ENCODE peak calls at places on chromosomes 16 and 17, in nine cellular contexts. N is HT1080; D is GM04504; O is CD8-positive, alpha-beta memory T cell; U is NCI-H2081; K is occipital lobe; A is epithelial cell of proximal tubule; S is AG09319; G is activated CD4-positive, alpha-beta T cell treated with anti-CD3 and anti-CD28 coated beads, Interleukin-2, amount 50 U/mL, for 1 hour. V is an unnamed sample.
A peak's percentile ranks its signal among the peaks of the same experiment; 100 is the strongest.

GRCh38 chr17:64732336-64733006 is 70.4 kb upstream of the SMURF2 start:
- DNase-seq in N (peak; percentile 88), D (peak; percentile 78), O (no peak), U (no peak), K (no peak), A (no peak), S (peak; percentile 93), G (no peak), V (no peak)

GRCh38 chr17:72122336-72122667 is 1.5 kb downstream of the SOX9 start:
- DNase-seq in N (no peak), D (no peak), O (no peak), U (no peak), K (no peak), A (no peak), S (no peak), G (no peak), V (no peak)

GRCh38 chr16:57889522-57889921 is 81.4 kb downstream of the CNGB1 start:
- DNase-seq in N (no peak), D (no peak), O (no peak), U (no peak), K (no peak), A (no peak), S (no peak), G (no peak), V (no peak)

GRCh38 chr17:60229189-60229802 is 79.5 kb downstream of the CA4 start:
- DNase-seq in N (peak; percentile 18), D (no peak), O (no peak), U (peak; percentile 43), K (no peak), A (no peak), S (no peak), G (no peak), V (peak; percentile 7)

GRCh38 chr17:3911271-3912053 is 4.8 kb downstream of the P2RX1 start:
- DNase-seq in N (no peak), D (no peak), O (peak; percentile 64), U (no peak), K (no peak), A (no peak), S (no peak), G (peak; percentile 65), V (peak; percentile 33)

GRCh38 chr17:33242725-33243124 is 50.4 kb downstream of the ASIC2 start:
- DNase-seq in N (no peak), D (no peak), O (no peak), U (no peak), K (no peak), A (no peak), S (no peak), G (no peak), V (no peak)

GRCh38 chr17:38440614-38441397 is 12.5 kb downstream of the ARHGAP23 start:
- DNase-seq in N (no peak), D (no peak), O (no peak), U (no peak), K (no peak), A (no peak), S (no peak), G (no peak), V (no peak)

GRCh38 chr16:19808061-19808621 is 76.5 kb downstream of the GPRC5B start:
- DNase-seq in N (no peak), D (no peak), O (no peak), U (no peak), K (no peak), A (peak; percentile 69), S (no peak), G (no peak), V (no peak)

GRCh38 chr17:6452471-6453266 is 8.4 kb downstream of the PIMREG start:
- DNase-seq in N (no peak), D (no peak), O (no peak), U (no peak), K (no peak), A (no peak), S (no peak), G (no peak), V (no peak)

GRCh38 chr17:2375406-2375805 is 25.5 kb downstream of the MNT start:
- DNase-seq in N (no peak), D (no peak), O (no peak), U (no peak), K (no peak), A (no peak), S (no peak), G (no peak), V (no peak)

GRCh38 chr17:7673239-7673638 is 14.1 kb downstream of the TP53 start:
- DNase-seq in N (peak; percentile 25), D (no peak), O (no peak), U (no peak), K (no peak), A (no peak), S (no peak), G (peak; percentile 24), V (peak; percentile 68)

GRCh38 chr17:77504652-77505459 is 364.1 kb downstream of the SEC14L1 start:
- DNase-seq in N (no peak), D (no peak), O (peak; percentile 24), U (no peak), K (no peak), A (no peak), S (no peak), G (no peak), V (no peak)

GRCh38 chr17:8079291-8080207 is 8.0 kb downstream of the ALOX12B start:
- DNase-seq in N (peak; percentile 71), D (no peak), O (peak; percentile 85), U (peak; percentile 84), K (peak; percentile 37), A (no peak), S (no peak), G (peak; percentile 76), V (peak; percentile 82)

GRCh38 chr17:32335046-32335445 is 6.9 kb downstream of the C17orf75 start:
- DNase-seq in N (no peak), D (no peak), O (no peak), U (no peak), K (no peak), A (no peak), S (no peak), G (no peak), V (no peak)